ENCODE peak calls at places on chromosomes 16 and 17, in four cellular contexts. One of them, this sample, is unnamed.

GRCh38 chr17:75913537-75914210 is 9.0 kb upstream of the MRPL38 start:
- DNase-seq in IMR-90: no peak
- DNase-seq in endothelial cell of umbilical vein: no peak
- DNase-seq in mammary epithelial cell: no peak
- DNase-seq in this sample: no peak

GRCh38 chr16:10520869-10521578 is 59.4 kb downstream of the EMP2 start:
- DNase-seq in IMR-90: no peak
- DNase-seq in endothelial cell of umbilical vein: no peak
- DNase-seq in mammary epithelial cell: no peak
- DNase-seq in this sample: no peak

GRCh38 chr17:19867654-19868395 is at the start of gene ULK2:
- DNase-seq in IMR-90: peak; percentile 69
- DNase-seq in endothelial cell of umbilical vein: peak; percentile 72
- DNase-seq in mammary epithelial cell: peak; percentile 50
- DNase-seq in this sample: peak; percentile 23

GRCh38 chr16:30637952-30638351 is 12.8 kb upstream of the PRR14 start:
- DNase-seq in IMR-90: peak; percentile 51
- DNase-seq in endothelial cell of umbilical vein: peak; percentile 50
- DNase-seq in mammary epithelial cell: peak; percentile 54
- DNase-seq in this sample: peak; percentile 42

GRCh38 chr17:71392715-71393567 is 727.9 kb upstream of the SOX9 start:
- DNase-seq in IMR-90: peak; percentile 74
- DNase-seq in endothelial cell of umbilical vein: no peak
- DNase-seq in mammary epithelial cell: peak; percentile 30
- DNase-seq in this sample: no peak

GRCh38 chr16:57823836-57824235 is 21.5 kb upstream of the KIFC3 start:
- DNase-seq in IMR-90: no peak
- DNase-seq in endothelial cell of umbilical vein: no peak
- DNase-seq in mammary epithelial cell: peak; percentile 36
- DNase-seq in this sample: no peak

GRCh38 chr16:10984509-10984908 is 40.1 kb downstream of the CLEC16A start:
- DNase-seq in IMR-90: peak; percentile 93
- DNase-seq in endothelial cell of umbilical vein: no peak
- DNase-seq in mammary epithelial cell: no peak
- DNase-seq in this sample: no peak

GRCh38 chr17:79739148-79740062 is 8.7 kb downstream of the ENPP7 start:
- DNase-seq in IMR-90: no peak
- DNase-seq in endothelial cell of umbilical vein: no peak
- DNase-seq in mammary epithelial cell: peak; percentile 42
- DNase-seq in this sample: no peak

GRCh38 chr16:63617990-63618763 is 1503.7 kb downstream of the CDH11 start:
- DNase-seq in IMR-90: no peak
- DNase-seq in endothelial cell of umbilical vein: no peak
- DNase-seq in mammary epithelial cell: peak; percentile 15
- DNase-seq in this sample: no peak

GRCh38 chr17:44792276-44792675 is 33.5 kb downstream of the ADAM11 start:
- DNase-seq in IMR-90: peak; percentile 73
- DNase-seq in endothelial cell of umbilical vein: no peak
- DNase-seq in mammary epithelial cell: peak; percentile 25
- DNase-seq in this sample: peak; percentile 57

GRCh38 chr17:45848868-45849535 is 4.3 kb downstream of the SPPL2C start:
- DNase-seq in IMR-90: no peak
- DNase-seq in endothelial cell of umbilical vein: no peak
- DNase-seq in mammary epithelial cell: no peak
- DNase-seq in this sample: no peak

GRCh38 chr17:57849163-57849873 is 526 bp downstream of the MRPS23 start:
- DNase-seq in IMR-90: no peak
- DNase-seq in endothelial cell of umbilical vein: peak; percentile 22
- DNase-seq in mammary epithelial cell: no peak
- DNase-seq in this sample: no peak

GRCh38 chr17:57853695-57854094 is 3.9 kb upstream of the MRPS23 start:
- DNase-seq in IMR-90: no peak
- DNase-seq in endothelial cell of umbilical vein: no peak
- DNase-seq in mammary epithelial cell: no peak
- DNase-seq in this sample: no peak

GRCh38 chr17:57852955-57853328 is 3.1 kb upstream of the MRPS23 start:
- DNase-seq in IMR-90: no peak
- DNase-seq in endothelial cell of umbilical vein: no peak
- DNase-seq in mammary epithelial cell: no peak
- DNase-seq in this sample: no peak

GRCh38 chr17:57852041-57852954 is 2.5 kb upstream of the MRPS23 start:
- DNase-seq in IMR-90: no peak
- DNase-seq in endothelial cell of umbilical vein: no peak
- DNase-seq in mammary epithelial cell: no peak
- DNase-seq in this sample: no peak

GRCh38 chr17:57849874-57850754 is at the start of gene MRPS23:
- DNase-seq in IMR-90: peak; percentile 99
- DNase-seq in endothelial cell of umbilical vein: peak; percentile 99
- DNase-seq in mammary epithelial cell: peak; percentile 99
- DNase-seq in this sample: peak; percentile 99
- TF ChIP-seq CTCF in IMR-90: no peak
- TF ChIP-seq CTCF in endothelial cell of umbilical vein: no peak
- TF ChIP-seq CTCF in mammary epithelial cell: no peak
- TF ChIP-seq CTCF in this sample: no peak

GRCh38 chr17:41402161-41402560 is 4.8 kb upstream of the KRT31 start:
- DNase-seq in IMR-90: peak; percentile 20
- DNase-seq in endothelial cell of umbilical vein: no peak
- DNase-seq in mammary epithelial cell: peak; percentile 46
- DNase-seq in this sample: no peak
- H3K27ac ChIP-seq in IMR-90: no peak overlapping the region
- H3K27ac ChIP-seq in endothelial cell of umbilical vein: no peak overlapping the region
- H3K27ac ChIP-seq in mammary epithelial cell: no peak overlapping the region
- H3K27ac ChIP-seq in this sample: peak overlapping the region; percentile 87

GRCh38 chr17:63645775-63646491 is 23.7 kb downstream of the MAP3K3 start:
- DNase-seq in IMR-90: no peak
- DNase-seq in endothelial cell of umbilical vein: no peak
- DNase-seq in mammary epithelial cell: peak; percentile 75
- DNase-seq in this sample: no peak
- H3K36me3 ChIP-seq in IMR-90: peaks cover 8% of the 10 kb centered on the region
- H3K36me3 ChIP-seq in endothelial cell of umbilical vein: peaks cover 20% of the 10 kb centered on the region
- H3K36me3 ChIP-seq in mammary epithelial cell: no peaks in the 10 kb centered on the region
- H3K36me3 ChIP-seq in this sample: peaks cover 2% of the 10 kb centered on the region

GRCh38 chr17:47789611-47790520 is 31.7 kb downstream of the OSBPL7 start:
- DNase-seq in IMR-90: peak; percentile 38
- DNase-seq in endothelial cell of umbilical vein: peak; percentile 35
- DNase-seq in mammary epithelial cell: peak; percentile 50
- DNase-seq in this sample: peak; percentile 19
- TF ChIP-seq CTCF in IMR-90: peak; percentile 54
- TF ChIP-seq CTCF in endothelial cell of umbilical vein: peak; percentile 69
- TF ChIP-seq CTCF in mammary epithelial cell: peak; percentile 50
- TF ChIP-seq CTCF in this sample: peak; percentile 59

GRCh38 chr16:12609937-12610699 is 193.6 kb downstream of the CPPED1 start:
- DNase-seq in IMR-90: no peak
- DNase-seq in endothelial cell of umbilical vein: no peak
- DNase-seq in mammary epithelial cell: peak; percentile 75
- DNase-seq in this sample: peak; percentile 7
- H3K27ac ChIP-seq in IMR-90: no peak overlapping the region
- H3K27ac ChIP-seq in endothelial cell of umbilical vein: no peak overlapping the region
- H3K27ac ChIP-seq in mammary epithelial cell: no peak overlapping the region
- H3K27ac ChIP-seq in this sample: no peak overlapping the region

DNA sequence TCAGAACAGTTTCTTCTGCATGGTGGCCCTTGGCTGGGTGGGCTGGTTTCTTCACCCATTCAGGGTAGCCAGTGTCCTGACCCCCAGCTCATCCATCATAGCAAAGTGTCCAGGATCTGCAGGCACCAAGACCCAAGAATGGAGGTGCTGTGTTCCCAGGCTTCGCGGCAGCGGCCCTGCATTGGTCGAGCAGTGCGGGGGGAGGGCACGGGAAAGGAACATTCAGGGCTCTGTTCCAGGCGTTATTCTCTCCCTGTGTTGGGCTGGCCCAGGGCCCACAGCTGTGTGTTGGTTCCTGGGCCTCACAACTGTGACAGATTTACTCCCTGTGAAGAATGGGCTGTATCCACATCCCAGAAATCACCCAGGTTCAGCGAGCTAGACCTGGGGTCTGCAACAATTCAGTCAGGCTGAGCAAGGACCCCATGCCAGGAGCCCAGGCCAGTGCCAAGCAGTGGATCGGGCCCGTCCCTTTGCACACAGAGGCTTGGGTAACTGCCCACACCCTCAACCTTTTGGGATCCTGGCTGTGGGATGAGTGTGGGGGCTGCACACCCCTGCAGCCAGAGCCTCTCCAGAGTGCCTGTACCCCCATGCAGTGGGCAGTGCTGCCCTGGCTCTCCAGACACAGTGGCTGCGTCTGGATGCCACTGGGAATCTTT is 10.0 kb downstream of the GPT2 start:
- DNase-seq in IMR-90: peak; percentile 7
- DNase-seq in endothelial cell of umbilical vein: no peak
- DNase-seq in mammary epithelial cell: no peak
- DNase-seq in this sample: no peak
- H3K36me3 ChIP-seq in IMR-90: peaks cover 25% of the 10 kb centered on the region
- H3K36me3 ChIP-seq in endothelial cell of umbilical vein: no peaks in the 10 kb centered on the region
- H3K36me3 ChIP-seq in mammary epithelial cell: no peaks in the 10 kb centered on the region
- H3K36me3 ChIP-seq in this sample: no peaks in the 10 kb centered on the region

GRCh38 chr16:2427526-2427925 is 1.7 kb upstream of the CCNF start:
- DNase-seq in IMR-90: no peak
- DNase-seq in endothelial cell of umbilical vein: no peak
- DNase-seq in mammary epithelial cell: no peak
- DNase-seq in this sample: no peak

GRCh38 chr16:2428787-2429036 is 535 bp upstream of the CCNF start:
- DNase-seq in IMR-90: no peak
- DNase-seq in endothelial cell of umbilical vein: no peak
- DNase-seq in mammary epithelial cell: no peak
- DNase-seq in this sample: peak; percentile 11

GRCh38 chr16:2429037-2429770 is at the start of gene CCNF:
- DNase-seq in IMR-90: peak; percentile 92
- DNase-seq in endothelial cell of umbilical vein: peak; percentile 96
- DNase-seq in mammary epithelial cell: peak; percentile 92
- DNase-seq in this sample: peak; percentile 94

GRCh38 chr16:2426941-2427361 is 2.3 kb upstream of the CCNF start:
- DNase-seq in IMR-90: no peak
- DNase-seq in endothelial cell of umbilical vein: no peak
- DNase-seq in mammary epithelial cell: peak; percentile 27
- DNase-seq in this sample: no peak

GRCh38 chr16:2428051-2428786 is 1.0 kb upstream of the CCNF start:
- DNase-seq in IMR-90: no peak
- DNase-seq in endothelial cell of umbilical vein: no peak
- DNase-seq in mammary epithelial cell: peak; percentile 20
- DNase-seq in this sample: no peak
- TF ChIP-seq CTCF in IMR-90: peak; percentile 14
- TF ChIP-seq CTCF in endothelial cell of umbilical vein: peak; percentile 20
- TF ChIP-seq CTCF in mammary epithelial cell: no peak
- TF ChIP-seq CTCF in this sample: peak; percentile 51

DNA sequence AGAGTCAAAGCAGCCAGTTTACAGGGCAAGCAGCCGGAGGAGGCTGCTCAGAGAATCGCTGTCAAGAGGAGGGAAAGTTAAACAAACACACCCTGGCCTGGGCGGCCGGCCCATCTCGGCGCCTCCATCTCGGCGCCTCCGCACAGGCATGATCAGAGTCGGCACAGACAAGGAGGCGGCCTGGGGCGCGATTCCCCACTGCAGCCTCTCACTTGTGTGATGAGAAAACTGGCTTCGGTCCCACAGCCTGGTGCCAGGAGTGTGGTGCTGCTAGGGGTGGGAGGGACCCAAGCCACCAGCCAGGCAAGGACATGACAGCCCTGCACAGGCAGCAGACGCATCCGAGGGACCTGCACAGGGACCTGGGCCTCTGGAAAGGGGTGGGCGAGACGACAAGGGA is 17.7 kb downstream of the SLC38A10 start:
- DNase-seq in IMR-90: peak; percentile 68
- DNase-seq in endothelial cell of umbilical vein: no peak
- DNase-seq in mammary epithelial cell: no peak
- DNase-seq in this sample: no peak
- H3K27ac ChIP-seq in IMR-90: peak overlapping the region; percentile 40
- H3K27ac ChIP-seq in endothelial cell of umbilical vein: no peak overlapping the region
- H3K27ac ChIP-seq in mammary epithelial cell: no peak overlapping the region
- H3K27ac ChIP-seq in this sample: no peak overlapping the region